ENCODE peak calls at places on chromosomes 6 and 20, in five cellular contexts. M is SHP77, G is NCI-H69, S is fibroblast of lung, Z is T-helper 17 cell. B is an unnamed sample.

GRCh38 chr20:19993937-19994667 is 23.1 kb upstream of the NAA20 start:
- DNase-seq in G (peak), S (peak), M (no peak), Z (no peak), B (no peak)

GRCh38 chr20:3749689-3750639 is 17.5 kb downstream of the HSPA12B start:
- DNase-seq in M (peak), Z (no peak), G (peak), S (peak), B (peak)

GRCh38 chr20:15597306-15597705 is 975.9 kb downstream of the KIF16B start:
- DNase-seq in M (no peak), Z (no peak), S (no peak), G (no peak), B (no peak)

GRCh38 chr20:34922654-34923381 is 32.8 kb downstream of the GSS start:
- DNase-seq in G (no peak), M (no peak), S (peak), Z (no peak), B (no peak)

GRCh38 chr20:63305393-63305792 is 12.4 kb downstream of the COL20A1 start:
- DNase-seq in Z (no peak), G (no peak), S (no peak), M (no peak), B (no peak)

GRCh38 chr6:34049395-34050342 is 96.2 kb downstream of the GRM4 start:
- DNase-seq in G (no peak), S (no peak), Z (no peak), M (no peak), B (no peak)

GRCh38 chr20:51713213-51713598 is 55.0 kb downstream of the ATP9A start:
- DNase-seq in Z (no peak), M (no peak), G (no peak), S (no peak), B (no peak)

GRCh38 chr6:8335371-8335770 is 100.0 kb downstream of the SLC35B3 start:
- DNase-seq in G (no peak), Z (no peak), S (no peak), M (no peak), B (no peak)

GRCh38 chr6:132570221-132570777 is at the start of gene TAAR6:
- DNase-seq in S (no peak), Z (no peak), M (no peak), G (no peak), B (no peak)

GRCh38 chr6:35970181-35970580 is 49.3 kb upstream of the SRPK1 start:
- DNase-seq in M (no peak), Z (no peak), S (peak), G (no peak), B (no peak)

GRCh38 chr6:126650931-126651330 is 311.0 kb downstream of the CENPW start:
- DNase-seq in Z (no peak), S (peak), G (peak), M (no peak), B (no peak)

GRCh38 chr6:129370268-129370916 is 339.6 kb downstream of the ARHGAP18 start:
- DNase-seq in G (peak), S (peak), Z (peak), M (no peak), B (peak)

GRCh38 chr6:658244-658643 is 1.3 kb upstream of the HUS1B start:
- DNase-seq in M (no peak), S (peak), G (no peak), Z (no peak), B (no peak)

GRCh38 chr20:61925555-61926252 is 140.0 kb downstream of the TAF4 start:
- DNase-seq in M (no peak), Z (no peak), S (peak), G (peak), B (no peak)

GRCh38 chr6:141726158-141726557 is 406.6 kb upstream of the GJE1 start:
- DNase-seq in S (peak), M (peak), G (no peak), Z (no peak), B (no peak)

GRCh38 chr6:136742125-136742524 is 50.2 kb downstream of the MAP3K5 start:
- DNase-seq in G (no peak), S (no peak), Z (no peak), M (no peak), B (no peak)

GRCh38 chr20:25399038-25399430 is 8.4 kb upstream of the ABHD12 start:
- DNase-seq in M (peak), Z (no peak), S (peak), G (peak), B (peak)

GRCh38 chr6:168364793-168365421 is 45.3 kb upstream of the DACT2 start:
- DNase-seq in G (no peak), S (no peak), M (no peak), Z (no peak), B (no peak)

GRCh38 chr20:4086771-4087677 is 71.7 kb upstream of the RNF24 start:
- DNase-seq in S (no peak), M (no peak), Z (no peak), G (no peak), B (no peak)

GRCh38 chr6:123551939-123552707 is 84.6 kb downstream of the TRDN start:
- DNase-seq in Z (no peak), M (no peak), S (peak), G (no peak), B (no peak)

GRCh38 chr6:108800510-108800909 is 47.7 kb upstream of the ARMC2 start:
- DNase-seq in G (peak), M (no peak), Z (no peak), S (peak), B (no peak)

GRCh38 chr6:26234421-26235239 is 130.4 kb upstream of the BTN3A2 start:
- DNase-seq in S (peak), M (peak), G (peak), Z (peak), B (peak)

GRCh38 chr6:159044899-159045727 is at the start of gene TAGAP:
- DNase-seq in Z (peak), S (no peak), G (peak), M (no peak), B (no peak)

GRCh38 chr20:43824279-43824678 is 90.4 kb upstream of the TOX2 start:
- DNase-seq in G (no peak), Z (no peak), M (no peak), S (no peak), B (no peak)

GRCh38 chr6:139640453-139640852 is 266.0 kb upstream of the CITED2 start:
- DNase-seq in S (peak), G (no peak), Z (no peak), M (no peak), B (no peak)

GRCh38 chr6:101585501-101585900 is 192.0 kb downstream of the GRIK2 start:
- DNase-seq in G (peak), M (no peak), S (no peak), Z (no peak), B (no peak)

GRCh38 chr6:30891816-30892553 is 7.7 kb downstream of the DDR1 start:
- DNase-seq in G (no peak), M (no peak), S (no peak), Z (no peak), B (no peak)

GRCh38 chr20:11210611-11211010 is 536.8 kb upstream of the JAG1 start:
- DNase-seq in Z (no peak), M (no peak), S (peak), G (no peak), B (no peak)

GRCh38 chr6:111031151-111031550 is 49.3 kb downstream of the RPF2 start:
- DNase-seq in M (no peak), G (no peak), S (no peak), Z (no peak), B (no peak)

GRCh38 chr6:34791164-34791841 is 580 bp upstream of the BLTP3A start:
- DNase-seq in Z (no peak), G (peak), S (peak), M (peak), B (peak)

GRCh38 chr6:24961852-24962251 is 26.1 kb upstream of the RIPOR2 start:
- DNase-seq in M (no peak), Z (no peak), G (peak), S (no peak), B (no peak)

B was measured in DMS 273 treated with DMSO at 0.1 percent for 48 hours.